ENCODE peak calls at places on chromosomes 3 and 15, in five cellular contexts. H is NT2/D1, C is K562, T is HepG2, S is SK-N-SH. E is an unnamed sample.
A peak's percentile ranks its signal among the peaks of the same experiment; 100 is the strongest.

GRCh38 chr15:38867556-38867955 is 302.9 kb upstream of the RASGRP1 start:
- DNase-seq in H (no peak), C (no peak), T (no peak), S (no peak), E (no peak)

GRCh38 chr15:32909431-32909830 is 191.6 kb downstream of the GREM1 start:
- DNase-seq in H (no peak), C (no peak), T (no peak), S (no peak), E (no peak)

GRCh38 chr3:124748560-124749198 is 18.4 kb downstream of the UMPS start:
- DNase-seq in H (no peak), C (no peak), T (no peak), S (no peak), E (no peak)

GRCh38 chr3:159796744-159797143 is 191.9 kb upstream of the IL12A start:
- DNase-seq in H (no peak), C (no peak), T (no peak), S (no peak), E (no peak)

GRCh38 chr3:12909710-12910109 is 68.3 kb upstream of the RPL32 start:
- DNase-seq in H (no peak), C (no peak), T (no peak), S (no peak), E (no peak)

GRCh38 chr15:70556376-70556775 is 207.0 kb downstream of the UACA start:
- DNase-seq in H (no peak), C (no peak), T (no peak), S (no peak), E (no peak)

GRCh38 chr15:87752250-87752951 is 504.1 kb downstream of the NTRK3 start:
- DNase-seq in H (no peak), C (no peak), T (no peak), S (no peak), E (no peak)

GRCh38 chr15:77144492-77145070 is 73.7 kb upstream of the TSPAN3 start:
- DNase-seq in H (no peak), C (no peak), T (no peak), S (no peak), E (no peak)

GRCh38 chr3:71025010-71025409 is 558.5 kb downstream of the FOXP1 start:
- DNase-seq in H (no peak), C (no peak), T (no peak), S (no peak), E (no peak)

GRCh38 chr15:101028772-101029438 is 109.7 kb downstream of the LRRK1 start:
- DNase-seq in H (no peak), C (no peak), T (no peak), S (no peak), E (no peak)

GRCh38 chr3:107676469-107677309 is 153.9 kb downstream of the BBX start:
- DNase-seq in H (no peak), C (no peak), T (peak; percentile 31), S (peak; percentile 29), E (peak; percentile 4)

GRCh38 chr3:180870008-180870733 is 42.3 kb upstream of the FXR1 start:
- DNase-seq in H (no peak), C (peak; percentile 46), T (no peak), S (no peak), E (no peak)

GRCh38 chr3:130093741-130094391 is 12.2 kb downstream of the ALG1L2 start:
- DNase-seq in H (no peak), C (peak; percentile 28), T (no peak), S (no peak), E (no peak)

GRCh38 chr3:49024449-49024848 is 2.5 kb downstream of the NDUFAF3 start:
- DNase-seq in H (no peak), C (no peak), T (no peak), S (no peak), E (no peak)

GRCh38 chr3:59545369-59545768 is 495.5 kb upstream of the CFAP20DC start:
- DNase-seq in H (no peak), C (no peak), T (no peak), S (no peak), E (no peak)

GRCh38 chr3:124700880-124701684 is 29.2 kb upstream of the UMPS start:
- DNase-seq in H (no peak), C (no peak), T (peak; percentile 99), S (no peak), E (no peak)

GRCh38 chr3:175102161-175102560 is 243.0 kb downstream of the NAALADL2 start:
- DNase-seq in H (no peak), C (no peak), T (no peak), S (no peak), E (no peak)

GRCh38 chr3:195870442-195870841 is 37.9 kb downstream of the TNK2 start:
- DNase-seq in H (no peak), C (no peak), T (no peak), S (no peak), E (no peak)

GRCh38 chr15:73753250-73754130 is at the start of gene INSYN1:
- DNase-seq in H (no peak), C (no peak), T (no peak), S (peak; percentile 80), E (no peak)

GRCh38 chr3:41274944-41275668 is 75.8 kb downstream of the CTNNB1 start:
- DNase-seq in H (no peak), C (no peak), T (peak; percentile 88), S (no peak), E (no peak)

GRCh38 chr3:42937334-42937733 is 31.4 kb downstream of the ZNF662 start:
- DNase-seq in H (no peak), C (no peak), T (no peak), S (no peak), E (no peak)

GRCh38 chr15:90165659-90166489 is 35.3 kb upstream of the SEMA4B start:
- DNase-seq in H (no peak), C (peak; percentile 79), T (peak; percentile 95), S (peak; percentile 42), E (peak; percentile 98)

GRCh38 chr3:60855250-60855649 is 396.0 kb downstream of the FHIT start:
- DNase-seq in H (no peak), C (no peak), T (no peak), S (no peak), E (no peak)
- H3K9ac ChIP-seq in H (no peak overlapping the region), C (no peak overlapping the region), T (no peak overlapping the region), S (no peak overlapping the region), E (no peak overlapping the region)

GRCh38 chr3:105691633-105692032 is 177.2 kb downstream of the CBLB start:
- DNase-seq in H (no peak), C (no peak), T (no peak), S (no peak), E (no peak)
- TF ChIP-seq YY1 in H (no peak), C (no peak), T (no peak), S (no peak), E (no peak)

GRCh38 chr15:40751745-40752144 is 3.3 kb downstream of the RMDN3 start:
- DNase-seq in H (no peak), C (peak; percentile 67), T (no peak), S (no peak), E (no peak)
- H3K9ac ChIP-seq in H (no peak overlapping the region), C (peak overlapping the region; percentile 54), T (no peak overlapping the region), S (no peak overlapping the region), E (no peak overlapping the region)

GRCh38 chr15:67880651-67881182 is 40.9 kb upstream of the RNU6-1 start:
- DNase-seq in H (no peak), C (no peak), T (peak; percentile 70), S (no peak), E (no peak)
- TF ChIP-seq YY1 in H (no peak), C (no peak), T (no peak), S (no peak), E (no peak)

GRCh38 chr3:155202626-155203025 is 90.9 kb downstream of the STRIT1 start:
- DNase-seq in H (no peak), C (no peak), T (no peak), S (no peak), E (no peak)

GRCh38 chr3:155204851-155205250 is 88.6 kb downstream of the STRIT1 start:
- DNase-seq in H (no peak), C (no peak), T (no peak), S (no peak), E (no peak)

GRCh38 chr3:155211266-155211665 is 82.2 kb downstream of the STRIT1 start:
- DNase-seq in H (no peak), C (no peak), T (no peak), S (no peak), E (no peak)

GRCh38 chr3:155211940-155212339 is 81.5 kb downstream of the STRIT1 start:
- DNase-seq in H (no peak), C (no peak), T (no peak), S (no peak), E (no peak)

DNA sequence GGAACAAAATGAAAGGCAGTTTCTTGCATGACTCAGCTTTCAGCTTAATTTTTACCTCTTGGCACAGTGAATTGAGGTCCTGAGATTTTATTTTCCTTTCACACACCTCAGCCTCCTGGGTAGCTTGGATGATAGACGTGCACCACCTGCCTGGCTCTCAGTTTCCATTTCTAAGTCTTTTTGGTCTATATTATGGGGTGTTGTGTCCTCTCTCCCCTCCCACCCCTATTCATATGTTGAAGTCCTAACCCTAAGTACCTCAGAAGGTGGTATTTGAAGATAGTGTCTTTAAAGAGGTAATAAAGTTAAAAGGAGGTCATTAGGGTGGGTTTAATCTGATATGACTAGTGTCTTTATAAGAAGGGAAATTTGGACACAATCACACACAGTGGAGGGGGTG is 85.3 kb downstream of the STRIT1 start:
- DNase-seq in H (no peak), C (no peak), T (no peak), S (no peak), E (no peak)
- H3K9ac ChIP-seq in H (no peak overlapping the region), C (no peak overlapping the region), T (no peak overlapping the region), S (no peak overlapping the region), E (no peak overlapping the region)

GRCh38 chr15:42591238-42591936 is 16.0 kb downstream of the STARD9 start:
- DNase-seq in H (no peak), C (peak; percentile 41), T (peak; percentile 84), S (peak; percentile 33), E (no peak)
- TF ChIP-seq YY1 in H (no peak), C (no peak), T (no peak), S (no peak), E (no peak)